ENCODE peak calls at places on chromosomes 16 and 17, in four cellular contexts. A is GM12878, Y is K562, F is SK-N-SH. V is an unnamed sample.

GRCh38 chr16:13067648-13068047 is 166.2 kb downstream of the SHISA9 start:
- DNase-seq in A (no peak), Y (no peak), F (no peak), V (no peak)

GRCh38 chr16:23509763-23510153 is 536 bp downstream of the GGA2 start:
- DNase-seq in A (no peak), Y (peak), F (no peak), V (peak)

GRCh38 chr16:50071075-50071671 is 5.4 kb downstream of the HEATR3 start:
- DNase-seq in A (no peak), Y (peak), F (no peak), V (no peak)

GRCh38 chr17:79955961-79956735 is 79.5 kb downstream of the TBC1D16 start:
- DNase-seq in A (no peak), Y (no peak), F (peak), V (no peak)

GRCh38 chr16:24685539-24686432 is 43.7 kb upstream of the TNRC6A start:
- DNase-seq in A (no peak), Y (no peak), F (peak), V (peak)

GRCh38 chr16:15611610-15612009 is 31.3 kb downstream of the MARF1 start:
- DNase-seq in A (no peak), Y (no peak), F (no peak), V (no peak)

GRCh38 chr17:6536053-6536452 is 20.3 kb downstream of the PITPNM3 start:
- DNase-seq in A (no peak), Y (no peak), F (no peak), V (no peak)

GRCh38 chr17:42804918-42805367 is 6.3 kb downstream of the CNTD1 start:
- DNase-seq in A (no peak), Y (no peak), F (no peak), V (no peak)

GRCh38 chr16:14180431-14181059 is 109.4 kb downstream of the MRTFB start:
- DNase-seq in A (no peak), Y (no peak), F (no peak), V (peak)

GRCh38 chr17:45687594-45687993 is 96.5 kb upstream of the CRHR1 start:
- DNase-seq in A (no peak), Y (no peak), F (no peak), V (no peak)

GRCh38 chr17:82218349-82219075 is 5.9 kb upstream of the CCDC57 start:
- DNase-seq in A (no peak), Y (no peak), F (peak), V (no peak)

GRCh38 chr16:5003211-5003610 is 30.5 kb downstream of the NAGPA start:
- DNase-seq in A (no peak), Y (no peak), F (no peak), V (no peak)

GRCh38 chr17:73068322-73069153 is 23.9 kb downstream of the SLC39A11 start:
- DNase-seq in A (no peak), Y (no peak), F (peak), V (no peak)

GRCh38 chr17:18176152-18176551 is 7.5 kb upstream of the ALKBH5 start:
- DNase-seq in A (no peak), Y (no peak), F (no peak), V (no peak)

GRCh38 chr17:82593590-82594087 is 54.6 kb downstream of the WDR45B start:
- DNase-seq in A (no peak), Y (no peak), F (peak), V (no peak)

GRCh38 chr17:16882243-16882925 is 89.5 kb downstream of the TNFRSF13B start:
- DNase-seq in A (no peak), Y (no peak), F (no peak), V (no peak)

GRCh38 chr16:67149276-67150057 is 1.3 kb downstream of the B3GNT9 start:
- DNase-seq in A (no peak), Y (no peak), F (no peak), V (no peak)

GRCh38 chr16:24508614-24509013 is 30.8 kb upstream of the RBBP6 start:
- DNase-seq in A (no peak), Y (no peak), F (no peak), V (no peak)

GRCh38 chr17:79114455-79115301 is 40.1 kb downstream of the ENGASE start:
- DNase-seq in A (no peak), Y (no peak), F (peak), V (no peak)

DNA sequence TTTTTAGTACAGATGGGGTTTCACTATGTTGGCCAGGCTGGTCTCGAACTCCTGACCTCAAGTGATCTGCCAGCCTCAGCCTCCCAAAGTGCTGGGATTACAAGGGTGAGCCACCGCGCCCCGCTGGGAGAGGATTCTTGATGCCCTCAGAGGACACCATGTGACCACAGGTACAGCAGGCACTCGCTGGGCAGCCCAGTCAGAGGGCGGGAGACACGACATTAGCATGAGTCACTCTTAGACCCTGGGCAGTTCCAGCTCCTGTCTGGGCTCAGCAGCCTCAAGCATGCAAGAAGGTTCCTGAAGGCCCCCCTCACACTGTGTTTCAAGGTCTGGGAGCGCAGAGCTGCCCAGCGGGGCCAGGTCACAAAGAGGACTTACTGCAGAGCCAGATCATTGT is 11.9 kb downstream of the STAC2 start:
- DNase-seq in A (no peak), Y (no peak), F (no peak), V (no peak)
- TF ChIP-seq USF1 in A (no peak), Y (no peak), F (peak), V (no peak)

GRCh38 chr16:81467072-81467471 is 22.5 kb downstream of the CMIP start:
- DNase-seq in A (no peak), Y (no peak), F (no peak), V (no peak)
- TF ChIP-seq USF1 in A (no peak), Y (no peak), F (no peak), V (no peak)

DNA sequence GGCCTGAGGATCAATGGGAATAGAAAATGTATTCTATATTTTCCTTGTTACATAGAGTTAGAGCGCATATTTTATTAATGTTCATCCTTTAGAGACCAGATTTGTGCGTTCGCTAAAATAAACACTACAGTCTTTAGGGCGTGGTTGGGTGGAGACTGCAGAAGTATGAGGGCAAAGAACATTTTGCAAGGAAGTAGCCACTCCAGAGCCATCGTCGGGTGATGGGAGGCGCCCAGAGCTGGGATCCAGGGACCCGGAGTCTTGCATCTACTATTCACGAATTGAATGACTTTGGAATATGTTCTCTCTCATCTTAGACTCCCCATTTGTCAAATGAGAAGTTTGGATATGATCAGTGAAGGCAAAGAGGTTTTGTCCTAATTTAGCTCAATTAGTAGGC is 154.2 kb upstream of the IRX6 start:
- DNase-seq in A (no peak), Y (no peak), F (no peak), V (no peak)
- TF ChIP-seq USF1 in A (no peak), Y (no peak), F (no peak), V (no peak)

GRCh38 chr17:77049440-77049839 is 91.3 kb upstream of the SEC14L1 start:
- DNase-seq in A (no peak), Y (no peak), F (no peak), V (no peak)
- TF ChIP-seq USF1 in A (no peak), Y (no peak), F (no peak), V (no peak)